ENCODE peak calls at places on chromosomes 2 and 18, in five cellular contexts. X, I, F, H and D are unnamed samples.

GRCh38 chr2:190791983-190792575 is 88.5 kb upstream of the GLS start:
- DNase-seq in X (no peak), I (no peak), F (no peak), H (no peak), D (no peak)

GRCh38 chr2:129877795-129878775 is 101.4 kb upstream of the RAB6C start:
- DNase-seq in X (peak), I (peak), F (no peak), H (no peak), D (peak)

GRCh38 chr2:217479626-217480025 is 523.2 kb downstream of the TNS1 start:
- DNase-seq in X (no peak), I (no peak), F (no peak), H (no peak), D (no peak)

GRCh38 chr2:130829020-130829419 is 7.7 kb upstream of the ARHGEF4 start:
- DNase-seq in X (no peak), I (no peak), F (no peak), H (no peak), D (no peak)

GRCh38 chr2:26384183-26384582 is 17.5 kb upstream of the DRC1 start:
- DNase-seq in X (no peak), I (no peak), F (no peak), H (no peak), D (no peak)

GRCh38 chr2:85053802-85054201 is 79.4 kb upstream of the TCF7L1 start:
- DNase-seq in X (peak), I (no peak), F (peak), H (no peak), D (peak)

GRCh38 chr2:105683145-105683544 is 61.6 kb upstream of the NCK2 start:
- DNase-seq in X (no peak), I (no peak), F (no peak), H (no peak), D (no peak)

GRCh38 chr2:73937103-73937885 is 10.6 kb downstream of the DGUOK start:
- DNase-seq in X (no peak), I (no peak), F (no peak), H (no peak), D (no peak)

GRCh38 chr2:121771976-121772742 is 16.7 kb downstream of the TSN start:
- DNase-seq in X (no peak), I (no peak), F (no peak), H (no peak), D (peak)

GRCh38 chr18:76379226-76380126 is 115.6 kb downstream of the ZNF516 start:
- DNase-seq in X (no peak), I (no peak), F (no peak), H (no peak), D (no peak)

GRCh38 chr2:179235463-179236108 is 29.0 kb downstream of the SESTD1 start:
- DNase-seq in X (no peak), I (no peak), F (no peak), H (no peak), D (peak)

GRCh38 chr18:79962311-79962710 is 2.1 kb upstream of the HSBP1L1 start:
- DNase-seq in X (peak), I (no peak), F (no peak), H (no peak), D (peak)

GRCh38 chr18:11654736-11655604 is 34.1 kb upstream of the GNAL start:
- DNase-seq in X (peak), I (peak), F (peak), H (peak), D (peak)